ENCODE peak calls at places on chromosomes 7 and 10, in six cellular contexts. U is HCT116, O is OCI-LY7, D is WERI-Rb-1, P is thyroid gland, C is fibroblast of pulmonary artery. F is an unnamed sample.

GRCh38 chr10:92111336-92111939 is 179.4 kb downstream of the CPEB3 start:
- DNase-seq in O (no peak), C (no peak), D (no peak), P (no peak), U (no peak), F (no peak)

GRCh38 chr7:28190077-28190476 is 9.5 kb upstream of the JAZF1 start:
- DNase-seq in P (peak; percentile 41), C (no peak), D (no peak), O (no peak), U (no peak), F (no peak)

GRCh38 chr7:45258533-45259226 is 101.1 kb downstream of the RAMP3 start:
- DNase-seq in P (no peak), C (no peak), O (peak; percentile 39), U (no peak), D (no peak), F (no peak)

GRCh38 chr10:79384773-79385391 is 37.6 kb downstream of the PPIF start:
- DNase-seq in C (no peak), O (no peak), P (no peak), U (no peak), D (peak; percentile 2), F (peak; percentile 25)

GRCh38 chr7:82109288-82109687 is 334.3 kb downstream of the CACNA2D1 start:
- DNase-seq in P (no peak), D (no peak), O (no peak), U (no peak), C (peak; percentile 89), F (no peak)

GRCh38 chr7:106652909-106653308 is 8.0 kb downstream of the CCDC71L start:
- DNase-seq in C (no peak), O (no peak), P (no peak), U (no peak), D (no peak), F (no peak)

GRCh38 chr7:41110186-41110585 is 592.7 kb downstream of the INHBA start:
- DNase-seq in O (no peak), C (no peak), D (no peak), P (no peak), U (no peak), F (no peak)

GRCh38 chr10:122348512-122348911 is 26.0 kb upstream of the PLEKHA1 start:
- DNase-seq in D (peak; percentile 12), U (no peak), P (peak; percentile 57), O (peak; percentile 91), C (no peak), F (no peak)

GRCh38 chr7:1032536-1033181 is 11.7 kb upstream of the GPR146 start:
- DNase-seq in P (no peak), U (no peak), C (no peak), O (no peak), D (no peak), F (no peak)

GRCh38 chr7:44587843-44588711 is 6.0 kb upstream of the TMED4 start:
- DNase-seq in O (peak; percentile 73), P (peak; percentile 59), D (peak; percentile 36), U (peak; percentile 56), C (peak; percentile 81), F (no peak)

GRCh38 chr10:124446830-124447740 is 2.8 kb downstream of the NKX1-2 start:
- DNase-seq in U (no peak), O (no peak), P (no peak), C (no peak), D (no peak), F (no peak)

GRCh38 chr7:150399861-150400778 is 21.0 kb downstream of the ZNF775 start:
- DNase-seq in D (peak; percentile 42), U (no peak), C (peak; percentile 16), O (no peak), P (no peak), F (no peak)

GRCh38 chr10:4807803-4808507 is 18.1 kb upstream of the AKR1E2 start:
- DNase-seq in C (peak; percentile 94), U (no peak), O (no peak), P (no peak), D (no peak), F (no peak)

GRCh38 chr10:59362991-59363390 is 642 bp upstream of the FAM13C start:
- DNase-seq in O (no peak), C (peak; percentile 57), D (peak; percentile 66), U (no peak), P (peak; percentile 75), F (no peak)

GRCh38 chr7:29809533-29810155 is 3.3 kb downstream of the WIPF3 start:
- DNase-seq in C (no peak), O (no peak), U (no peak), D (no peak), P (peak; percentile 82), F (no peak)

GRCh38 chr7:41574377-41574776 is 128.5 kb downstream of the INHBA start:
- DNase-seq in C (peak; percentile 47), P (no peak), U (no peak), O (no peak), D (no peak), F (no peak)

GRCh38 chr10:86254081-86254480 is 112.5 kb downstream of the GRID1 start:
- DNase-seq in U (no peak), C (no peak), D (no peak), O (no peak), P (no peak), F (no peak)

GRCh38 chr7:133230591-133231194 is 22.2 kb upstream of the EXOC4 start:
- DNase-seq in P (peak; percentile 57), O (peak; percentile 56), D (peak; percentile 54), C (peak; percentile 78), U (peak; percentile 39), F (peak; percentile 50)

GRCh38 chr10:80170641-80171040 is 34.7 kb downstream of the ANXA11 start:
- DNase-seq in U (no peak), P (no peak), C (no peak), D (no peak), O (no peak), F (no peak)

GRCh38 chr7:23530901-23531793 is 634 bp downstream of the TRA2A start:
- DNase-seq in U (no peak), D (peak; percentile 49), C (peak; percentile 73), O (peak; percentile 70), P (peak; percentile 67), F (peak; percentile 56)

GRCh38 chr10:97195654-97196212 is 10.0 kb upstream of the SLIT1 start:
- DNase-seq in C (no peak), P (no peak), O (no peak), D (no peak), U (no peak), F (no peak)

GRCh38 chr10:5684971-5685763 is 529 bp downstream of the TASOR2 start:
- DNase-seq in O (peak; percentile 82), P (peak; percentile 80), D (peak; percentile 37), C (peak; percentile 84), U (peak; percentile 47), F (peak; percentile 58)

GRCh38 chr7:92523110-92523509 is 5.2 kb downstream of the PEX1 start:
- DNase-seq in U (no peak), C (no peak), D (no peak), O (no peak), P (no peak), F (no peak)

GRCh38 chr7:92528958-92529264 is 316 bp downstream of the RBM48 start:
- DNase-seq in U (no peak), O (no peak), P (no peak), C (no peak), D (no peak), F (no peak)

GRCh38 chr7:92528188-92528957 is at the start of the genes PEX1 and RBM48:
- DNase-seq in D (peak; percentile 98), O (peak; percentile 99), P (peak; percentile 97), C (peak; percentile 99), U (peak; percentile 99), F (peak; percentile 95)

DNA sequence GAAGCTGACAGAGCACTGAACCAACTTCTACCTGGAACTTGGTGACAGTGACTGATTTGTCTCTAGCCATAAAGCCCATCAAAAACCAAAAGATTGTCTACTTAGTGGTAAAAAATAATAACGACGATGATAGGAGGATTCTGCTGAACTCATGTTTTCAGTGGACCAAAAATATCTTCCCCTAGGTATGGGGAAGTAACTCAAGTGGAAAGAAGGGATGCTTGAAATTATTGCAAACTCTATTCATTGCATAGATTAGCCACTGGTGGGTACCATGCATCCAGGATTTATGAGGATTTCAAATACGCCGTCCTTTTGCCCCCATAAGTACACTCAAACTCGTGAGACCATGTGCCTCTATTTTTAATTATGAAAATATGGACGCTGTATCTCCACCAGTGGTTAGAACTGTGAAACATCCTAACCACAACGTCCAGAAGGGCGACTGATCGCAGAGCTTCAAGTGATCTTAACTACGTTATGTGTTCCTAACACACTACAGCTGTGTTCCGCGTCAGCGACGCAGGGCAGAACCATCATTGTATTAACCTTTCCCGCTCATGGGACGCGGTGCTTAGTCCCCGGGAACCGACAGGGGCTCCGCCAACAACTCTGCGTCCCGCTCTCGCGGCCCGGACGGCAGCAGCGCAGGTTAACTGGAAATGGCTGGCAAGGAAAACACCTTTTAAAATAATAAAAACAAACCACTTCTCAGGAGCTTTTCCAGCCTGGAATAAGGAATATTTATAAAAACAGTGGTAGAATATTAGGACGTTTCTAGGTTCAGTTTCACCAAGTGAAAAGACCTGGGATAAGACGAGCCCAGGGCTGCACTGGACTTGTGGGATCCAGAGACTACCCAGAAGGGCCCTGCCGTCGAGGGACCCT is 776 bp downstream of the PEX1 start:
- DNase-seq in O (peak; percentile 83), U (peak; percentile 37), C (peak; percentile 48), P (peak; percentile 49), D (peak; percentile 64), F (peak; percentile 61)
- TF ChIP-seq CTCF in O (peak; percentile 36), U (no peak), C (peak; percentile 20), P (no peak), D (no peak), F (no peak)

GRCh38 chr10:64039208-64039607 is 518.0 kb downstream of the REEP3 start:
- DNase-seq in U (no peak), P (peak; percentile 67), D (no peak), C (no peak), O (no peak), F (no peak)
- TF ChIP-seq CTCF in U (no peak), P (no peak), D (no peak), C (no peak), O (no peak), F (no peak)

GRCh38 chr7:104096683-104097082 is 107.2 kb upstream of the RELN start:
- DNase-seq in C (peak; percentile 24), D (peak; percentile 29), U (peak; percentile 21), O (no peak), P (no peak), F (no peak)
- TF ChIP-seq CTCF in C (peak; percentile 18), D (no peak), U (peak; percentile 7), O (peak; percentile 35), P (no peak), F (no peak)

GRCh38 chr7:21407806-21408480 is 19.9 kb upstream of the SP4 start:
- DNase-seq in D (no peak), O (no peak), P (peak; percentile 79), C (no peak), U (no peak), F (no peak)

GRCh38 chr7:21412291-21412896 is 15.5 kb upstream of the SP4 start:
- DNase-seq in P (no peak), U (no peak), O (no peak), C (no peak), D (no peak), F (peak; percentile 56)

GRCh38 chr7:21412953-21413352 is 14.9 kb upstream of the SP4 start:
- DNase-seq in P (no peak), U (no peak), D (peak; percentile 22), C (no peak), O (no peak), F (no peak)

GRCh38 chr7:21413502-21413901 is 14.4 kb upstream of the SP4 start:
- DNase-seq in D (no peak), C (no peak), O (no peak), P (no peak), U (no peak), F (no peak)

DNA sequence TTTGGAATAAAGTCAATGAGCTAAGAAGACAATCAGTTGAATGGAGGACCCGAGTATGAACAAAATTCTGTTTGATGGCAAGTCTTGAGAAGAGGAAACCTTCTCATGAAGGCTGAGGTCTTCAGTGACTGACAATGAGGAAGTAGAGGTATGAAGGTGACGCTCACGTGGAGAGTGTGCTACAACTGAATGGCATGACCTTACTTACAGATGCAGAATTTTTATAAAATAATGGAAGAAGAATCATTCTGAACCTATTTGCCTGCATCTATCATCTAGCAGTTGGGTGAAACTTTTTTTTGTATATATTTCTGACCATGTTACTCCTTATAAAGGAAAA is 19.4 kb upstream of the SP4 start:
- DNase-seq in D (no peak), O (no peak), P (no peak), C (no peak), U (no peak), F (no peak)
- TF ChIP-seq CTCF in D (no peak), O (no peak), P (no peak), C (no peak), U (no peak), F (no peak)

F was measured in GM13976.